ENCODE peak calls at places on chromosome 7, in nine cellular contexts. N is left ventricle myocardium inferior, O is ovary, L is right atrium auricular region, T is OCI-LY7, M is brain microvascular endothelial cell, V is GM23338, C is body of pancreas, R is foreskin fibroblast. X is an unnamed sample.

GRCh38 chr7:143290293-143290692 is 2.1 kb downstream of the CASP2 start:
- DNase-seq in N (no peak), O (no peak), L (no peak), T (no peak), M (no peak), V (no peak), C (no peak), R (no peak), X (no peak)

GRCh38 chr7:140928491-140929309 is 4.0 kb upstream of the BRAF start:
- DNase-seq in N (no peak), O (no peak), L (no peak), T (no peak), M (no peak), V (no peak), C (no peak), R (no peak), X (no peak)

GRCh38 chr7:18290865-18291264 is 204.7 kb upstream of the HDAC9 start:
- DNase-seq in N (no peak), O (no peak), L (no peak), T (no peak), M (no peak), V (no peak), C (no peak), R (no peak), X (no peak)

GRCh38 chr7:93307131-93307660 is 75.0 kb downstream of the VPS50 start:
- DNase-seq in N (no peak), O (no peak), L (no peak), T (no peak), M (peak), V (no peak), C (no peak), R (peak), X (no peak)

GRCh38 chr7:93053946-93054943 is 63.5 kb downstream of the SAMD9 start:
- DNase-seq in N (no peak), O (no peak), L (no peak), T (no peak), M (no peak), V (no peak), C (no peak), R (no peak), X (no peak)

GRCh38 chr7:105885386-105886111 is 9.2 kb upstream of the ATXN7L1 start:
- DNase-seq in N (no peak), O (no peak), L (no peak), T (no peak), M (no peak), V (no peak), C (peak), R (peak), X (no peak)

GRCh38 chr7:25073451-25073850 is 51.6 kb downstream of the CYCS start:
- DNase-seq in N (no peak), O (peak), L (no peak), T (peak), M (peak), V (no peak), C (no peak), R (peak), X (no peak)

GRCh38 chr7:31893365-31893764 is 176.8 kb downstream of the PDE1C start:
- DNase-seq in N (no peak), O (no peak), L (no peak), T (no peak), M (no peak), V (no peak), C (no peak), R (no peak), X (no peak)

GRCh38 chr7:99693427-99694200 is 13.8 kb upstream of the CYP3A5 start:
- DNase-seq in N (no peak), O (no peak), L (no peak), T (no peak), M (no peak), V (peak), C (peak), R (peak), X (no peak)

GRCh38 chr7:108363659-108364058 is 92.6 kb downstream of the NRCAM start:
- DNase-seq in N (no peak), O (no peak), L (no peak), T (no peak), M (no peak), V (no peak), C (no peak), R (no peak), X (no peak)

GRCh38 chr7:133797818-133798485 is 329.2 kb upstream of the LRGUK start:
- DNase-seq in N (no peak), O (no peak), L (no peak), T (no peak), M (peak), V (no peak), C (no peak), R (peak), X (no peak)

GRCh38 chr7:128114806-128115205 is 83.6 kb upstream of the LRRC4 start:
- DNase-seq in N (no peak), O (no peak), L (peak), T (no peak), M (no peak), V (no peak), C (no peak), R (no peak), X (no peak)

GRCh38 chr7:30136339-30136738 is 1.6 kb downstream of the MTURN start:
- DNase-seq in N (no peak), O (peak), L (no peak), T (no peak), M (no peak), V (peak), C (peak), R (no peak), X (no peak)

GRCh38 chr7:125061776-125062397 is 132.3 kb upstream of the POT1 start:
- DNase-seq in N (no peak), O (no peak), L (no peak), T (no peak), M (peak), V (no peak), C (no peak), R (peak), X (peak)

GRCh38 chr7:36096460-36097095 is 56.5 kb upstream of the EEPD1 start:
- DNase-seq in N (no peak), O (no peak), L (no peak), T (no peak), M (no peak), V (peak), C (no peak), R (no peak), X (no peak)

GRCh38 chr7:107244613-107245012 is 75.8 kb downstream of the HBP1 start:
- DNase-seq in N (no peak), O (no peak), L (no peak), T (no peak), M (no peak), V (no peak), C (no peak), R (no peak), X (no peak)

GRCh38 chr7:73742753-73743641 is 4.4 kb upstream of the ABHD11 start:
- DNase-seq in N (no peak), O (peak), L (no peak), T (peak), M (no peak), V (peak), C (peak), R (peak), X (peak)

GRCh38 chr7:96016735-96017134 is 244.4 kb downstream of the DYNC1I1 start:
- DNase-seq in N (no peak), O (no peak), L (no peak), T (no peak), M (no peak), V (no peak), C (no peak), R (no peak), X (no peak)

GRCh38 chr7:36278767-36279171 is 110.9 kb upstream of the ANLN start:
- DNase-seq in N (no peak), O (no peak), L (peak), T (no peak), M (peak), V (peak), C (no peak), R (peak), X (no peak)

DNA sequence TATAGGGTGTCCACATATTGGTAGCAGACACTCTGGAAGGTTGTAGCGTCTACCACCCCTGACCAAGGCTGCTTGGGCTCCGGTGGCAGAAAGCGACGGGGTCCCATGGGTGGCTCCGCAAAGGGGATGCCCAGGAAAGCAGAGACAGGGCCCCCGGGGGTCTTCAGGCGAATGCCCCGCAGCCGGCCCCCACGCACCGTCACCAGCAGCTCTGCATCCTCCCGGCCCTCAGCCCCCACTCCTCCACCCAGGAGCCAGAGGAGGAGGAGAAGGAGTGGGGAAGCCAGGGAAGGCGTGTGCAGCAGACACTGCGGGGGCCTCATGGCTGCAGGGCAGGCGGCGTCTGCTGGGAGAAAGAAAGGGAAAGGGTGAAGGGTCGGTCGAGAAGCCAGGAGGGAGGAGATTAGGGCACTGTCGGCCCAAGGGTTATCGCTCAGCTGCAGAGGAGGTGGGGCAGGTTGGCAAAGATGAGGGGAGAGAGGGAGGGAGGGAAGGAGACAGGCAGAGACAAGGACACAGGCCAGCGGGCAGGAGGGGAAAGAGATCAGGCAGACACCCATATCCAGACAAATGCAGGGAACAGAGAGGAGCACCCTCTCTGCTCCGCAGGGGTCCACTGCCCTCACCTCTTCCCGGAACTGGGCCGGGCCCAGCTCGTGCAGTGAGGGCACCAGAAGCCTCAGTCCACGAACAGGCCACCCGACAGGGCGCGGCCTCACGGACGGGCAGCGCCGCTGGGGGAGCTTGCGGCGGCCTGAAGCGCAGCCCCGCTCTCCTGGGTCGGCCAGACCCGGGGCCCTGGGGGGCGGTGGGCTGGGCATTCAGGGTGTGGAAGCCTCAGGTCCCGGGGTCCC is 1.6 kb downstream of the ACHE start:
- DNase-seq in N (no peak), O (peak), L (no peak), T (no peak), M (no peak), V (peak), C (no peak), R (peak), X (no peak)
- H3K4me3 ChIP-seq in N (peak), O (peak), L (peak), T (no peak), M (no peak), V (peak), C (no peak), R (no peak), X (no peak)

GRCh38 chr7:150321788-150322113 is 1.4 kb upstream of the LRRC61 start:
- DNase-seq in N (no peak), O (no peak), L (no peak), T (no peak), M (no peak), V (no peak), C (no peak), R (no peak), X (no peak)

GRCh38 chr7:150322114-150322832 is 882 bp upstream of the LRRC61 start:
- DNase-seq in N (no peak), O (no peak), L (no peak), T (no peak), M (no peak), V (no peak), C (no peak), R (no peak), X (no peak)

GRCh38 chr7:150323682-150324365 is 479 bp upstream of the ACTR3C start:
- DNase-seq in N (no peak), O (no peak), L (no peak), T (no peak), M (no peak), V (no peak), C (no peak), R (no peak), X (no peak)

GRCh38 chr7:150324366-150324961 is 1.1 kb upstream of the ACTR3C start:
- DNase-seq in N (no peak), O (no peak), L (no peak), T (no peak), M (no peak), V (peak), C (no peak), R (no peak), X (no peak)

GRCh38 chr7:150322833-150323681 is at the start of the genes ACTR3C and LRRC61:
- DNase-seq in N (peak), O (peak), L (no peak), T (no peak), M (no peak), V (peak), C (peak), R (no peak), X (no peak)
- TF ChIP-seq CTCF in N (peak), O (no peak), L (no peak), T (no peak), M (no peak), V (no peak), C (peak), R (no peak), X (no peak)

GRCh38 chr7:16422100-16422430 is 727 bp upstream of the CRPPA start:
- DNase-seq in N (no peak), O (no peak), L (no peak), T (no peak), M (no peak), V (no peak), C (no peak), R (peak), X (no peak)
- H3K4me3 ChIP-seq in N (peak), O (no peak), L (no peak), T (no peak), M (no peak), V (peak), C (no peak), R (no peak), X (no peak)

DNA sequence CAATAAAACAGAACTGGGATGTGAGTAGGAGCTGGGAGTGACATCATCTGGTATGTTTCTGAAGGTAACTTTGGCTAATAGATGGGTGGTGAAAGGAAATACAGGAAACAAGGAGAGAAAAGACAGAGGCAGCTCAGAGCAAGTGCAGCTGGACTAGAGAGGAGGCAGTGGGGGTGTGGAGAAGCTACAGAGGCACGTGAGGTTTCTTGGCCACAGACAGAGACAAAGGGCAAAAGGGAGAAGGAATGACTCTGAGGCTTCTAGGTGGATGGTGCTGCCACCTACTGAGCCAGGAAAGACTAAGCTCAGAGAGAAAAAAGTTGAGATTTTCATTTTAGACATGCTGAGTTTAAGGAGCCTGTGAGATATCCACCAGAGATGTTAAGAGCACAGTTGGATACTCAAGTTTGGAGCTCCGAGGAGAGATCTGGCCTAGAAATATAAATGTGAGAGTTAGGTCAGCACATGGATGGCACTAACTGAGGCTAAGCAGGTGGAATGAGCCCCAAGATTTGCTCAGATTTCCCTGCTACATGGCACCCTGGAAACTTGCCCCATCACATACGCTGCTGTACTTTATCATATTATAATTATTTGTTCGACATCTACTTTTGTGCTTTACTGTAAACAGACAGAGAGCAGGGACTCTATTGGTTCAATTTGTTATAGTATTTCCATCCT is 293.0 kb upstream of the IMMP2L start:
- DNase-seq in N (no peak), O (no peak), L (no peak), T (peak), M (peak), V (peak), C (peak), R (peak), X (no peak)
- TF ChIP-seq CTCF in N (peak), O (no peak), L (no peak), T (peak), M (peak), V (peak), C (peak), R (peak), X (peak)

GRCh38 chr7:55573526-55573925 is 1.2 kb upstream of the VOPP1 start:
- DNase-seq in N (no peak), O (no peak), L (no peak), T (no peak), M (no peak), V (no peak), C (no peak), R (peak), X (no peak)

GRCh38 chr7:55571534-55572377 is 546 bp downstream of the VOPP1 start:
- DNase-seq in N (peak), O (peak), L (no peak), T (peak), M (peak), V (peak), C (peak), R (peak), X (no peak)

GRCh38 chr7:55572378-55573233 is at the start of gene VOPP1:
- DNase-seq in N (peak), O (peak), L (no peak), T (peak), M (peak), V (peak), C (peak), R (peak), X (no peak)

GRCh38 chr7:55574062-55574717 is 1.9 kb upstream of the VOPP1 start:
- DNase-seq in N (no peak), O (no peak), L (no peak), T (no peak), M (no peak), V (no peak), C (no peak), R (peak), X (no peak)

DNA sequence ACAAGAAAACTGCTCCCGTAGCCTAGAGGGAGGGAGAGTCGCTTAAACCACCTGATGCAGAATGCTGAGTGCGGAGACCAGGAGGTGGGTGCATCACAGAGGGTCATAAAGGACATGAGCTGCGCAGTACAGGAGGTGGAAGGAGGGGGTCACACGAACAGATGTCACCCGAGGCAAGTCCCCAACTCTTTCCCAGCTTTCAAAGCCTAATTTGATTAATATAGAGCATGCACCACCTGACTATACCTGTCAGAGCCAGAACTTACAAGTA is 867 bp upstream of the VOPP1 start:
- DNase-seq in N (no peak), O (no peak), L (no peak), T (no peak), M (no peak), V (peak), C (no peak), R (no peak), X (no peak)
- H3K4me3 ChIP-seq in N (peak), O (peak), L (peak), T (peak), M (peak), V (peak), C (no peak), R (peak), X (peak)